ENCODE peak calls at places on chromosome 22, in four cellular contexts. Y is endodermal cell, E is adipocyte, J is neuronal stem cell. H is an unnamed sample.

GRCh38 chr22:49239264-49240015 is 588.2 kb downstream of the BRD1 start:
- DNase-seq in Y (no peak), E (no peak), J (no peak), H (no peak)

GRCh38 chr22:28268176-28268575 is 349.1 kb upstream of the PITPNB start:
- DNase-seq in Y (no peak), E (peak), J (no peak), H (no peak)

GRCh38 chr22:20601308-20601707 is 93.9 kb downstream of the MED15 start:
- DNase-seq in Y (no peak), E (no peak), J (no peak), H (no peak)

GRCh38 chr22:24455751-24456426 is 28.5 kb downstream of the ADORA2A start:
- DNase-seq in Y (peak), E (no peak), J (no peak), H (no peak)

GRCh38 chr22:31496735-31497146 is 405 bp downstream of the SFI1 start:
- DNase-seq in Y (no peak), E (peak), J (no peak), H (no peak)

GRCh38 chr22:49582171-49582570 is 245.5 kb downstream of the BRD1 start:
- DNase-seq in Y (no peak), E (no peak), J (no peak), H (no peak)

GRCh38 chr22:22612516-22612915 is 31.9 kb upstream of the GGTLC2 start:
- DNase-seq in Y (no peak), E (no peak), J (no peak), H (no peak)

GRCh38 chr22:18973264-18974031 is 37.4 kb upstream of the PRODH start:
- DNase-seq in Y (no peak), E (no peak), J (no peak), H (no peak)

GRCh38 chr22:25021409-25021808 is 68.9 kb downstream of the KIAA1671 start:
- DNase-seq in Y (no peak), E (no peak), J (no peak), H (no peak)

GRCh38 chr22:49582671-49583070 is 245.0 kb downstream of the BRD1 start:
- DNase-seq in Y (no peak), E (no peak), J (no peak), H (no peak)

GRCh38 chr22:27531782-27532530 is 269.6 kb downstream of the MN1 start:
- DNase-seq in Y (no peak), E (peak), J (no peak), H (no peak)

GRCh38 chr22:19869497-19870152 is 15.0 kb upstream of the GNB1L start:
- DNase-seq in Y (peak), E (no peak), J (no peak), H (no peak)

DNA sequence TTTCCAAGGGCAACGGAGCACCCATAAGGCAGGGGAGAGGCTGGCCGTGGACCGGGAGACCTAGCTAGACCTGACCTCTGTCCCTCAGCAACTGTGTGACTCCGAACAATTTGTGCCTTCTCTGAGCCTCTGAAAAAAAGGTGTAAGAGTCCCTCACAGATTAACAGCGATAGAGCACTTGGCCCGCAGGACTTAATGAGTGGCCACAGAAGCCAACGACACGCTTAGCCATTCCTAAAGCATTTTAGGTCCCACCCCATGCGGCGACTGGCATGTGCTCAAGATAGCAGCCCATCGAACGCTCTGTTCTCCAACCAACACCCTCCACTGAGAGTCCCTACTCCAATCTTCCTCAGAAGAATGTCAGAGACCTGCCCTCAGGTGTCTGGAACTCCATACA is 1.5 kb downstream of the SULT4A1 start:
- DNase-seq in Y (peak), E (no peak), J (no peak), H (no peak)
- H3K9ac ChIP-seq in Y (no peak), E (no peak), J (no peak), H (no peak)

DNA sequence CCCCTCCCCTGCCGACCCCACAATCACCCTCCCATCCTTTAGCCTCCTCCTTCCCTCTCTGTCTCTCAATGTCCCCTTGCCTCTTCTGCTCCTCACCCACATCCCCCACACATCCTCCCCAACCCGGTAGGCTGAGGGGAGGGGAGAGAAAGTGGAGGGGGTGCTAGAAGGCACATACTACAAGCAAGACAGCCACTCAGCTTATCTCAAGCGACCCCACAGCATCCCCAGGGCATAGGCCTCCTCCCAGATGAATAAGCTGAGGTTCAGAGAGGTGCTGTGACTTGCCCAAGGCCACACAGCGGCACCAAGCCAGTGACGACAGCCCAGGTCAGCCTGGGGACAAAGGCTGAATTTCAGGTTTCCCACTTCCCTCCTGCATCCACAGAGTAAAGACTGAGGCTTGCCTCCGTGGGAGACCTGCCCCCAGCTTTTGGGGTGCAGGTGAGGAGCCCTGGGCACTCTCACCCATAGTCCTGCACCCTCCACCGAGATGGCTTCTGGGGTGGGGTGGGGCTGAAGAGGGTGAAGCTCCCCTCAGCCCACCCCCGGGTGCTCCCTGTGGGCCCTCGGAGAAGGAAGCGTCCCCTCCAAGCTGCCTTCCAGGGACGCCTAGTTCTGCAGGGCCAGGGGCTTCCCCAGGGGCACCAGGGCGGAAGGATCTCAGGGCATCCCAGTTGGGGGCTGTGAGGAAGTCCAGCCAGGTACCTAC is 511 bp downstream of the RAC2 start:
- DNase-seq in Y (peak), E (no peak), J (no peak), H (no peak)
- H3K9ac ChIP-seq in Y (no peak), E (peak), J (no peak), H (peak)

DNA sequence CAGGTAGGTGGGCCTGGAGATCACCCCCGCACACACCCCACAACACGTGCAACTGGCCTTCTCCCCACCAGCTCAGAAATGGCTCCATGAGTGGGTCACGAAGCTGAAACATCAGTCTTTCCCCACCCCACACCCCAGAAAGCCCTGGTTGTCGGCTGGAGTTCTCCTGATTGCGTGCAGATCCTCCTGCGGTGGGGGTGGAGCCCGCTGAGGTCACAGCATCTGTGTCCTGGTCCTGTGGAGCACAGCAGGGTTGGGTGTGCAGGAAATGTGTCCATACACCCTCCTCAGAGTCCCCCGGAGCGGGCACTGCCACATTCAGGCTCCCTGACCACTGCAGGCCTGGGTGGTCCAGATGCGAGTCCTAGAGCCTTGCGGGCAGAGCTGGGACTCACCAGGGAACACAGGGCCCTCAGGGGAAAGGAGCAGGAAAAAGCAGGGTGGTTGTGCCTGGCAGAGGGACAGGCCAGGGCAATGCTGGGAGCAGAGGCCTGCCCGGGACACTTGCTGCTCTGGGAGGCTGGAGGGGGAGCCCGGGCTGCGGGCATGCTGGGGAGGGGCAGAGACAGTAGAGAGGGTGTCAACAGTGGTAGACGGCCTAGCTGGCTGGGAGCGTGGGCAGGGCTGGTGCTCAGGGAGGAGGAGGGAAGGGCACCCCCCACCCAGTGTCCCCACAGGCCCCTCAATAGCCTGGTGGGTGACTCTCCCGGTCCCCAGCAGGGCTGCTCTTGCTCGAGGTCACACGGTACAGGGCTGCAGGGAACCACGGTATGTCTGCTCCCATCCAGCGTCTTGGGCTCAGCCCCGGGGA is 42.4 kb upstream of the PPARA start:
- DNase-seq in Y (no peak), E (no peak), J (no peak), H (no peak)
- H3K9ac ChIP-seq in Y (no peak), E (peak), J (peak), H (no peak)

DNA sequence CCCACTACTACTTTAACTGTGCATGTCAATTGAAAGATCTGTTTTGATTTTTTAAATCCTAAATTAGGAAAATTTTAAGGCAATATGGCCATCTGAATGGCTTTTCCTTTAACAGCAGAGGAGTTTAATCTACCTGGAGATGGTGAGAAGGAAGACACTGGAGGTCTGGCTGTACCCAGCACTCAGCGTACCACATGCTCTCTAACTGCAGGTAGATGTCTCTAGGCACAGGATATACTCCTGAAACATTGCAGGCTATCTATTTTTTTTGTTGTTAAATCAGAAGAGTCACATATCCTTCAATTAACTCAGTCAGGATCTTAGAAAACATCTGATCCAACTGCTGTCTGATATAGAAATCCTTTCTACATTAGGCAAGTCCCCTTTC is 17.3 kb upstream of the CASTOR1 start:
- DNase-seq in Y (no peak), E (no peak), J (no peak), H (no peak)
- H3K9ac ChIP-seq in Y (no peak), E (no peak), J (no peak), H (no peak)

H was measured in SK-N-MC.